ENCODE peak calls at places on chromosomes 5 and 9, in four cellular contexts. M is ecto neural progenitor cell, T is RPMI8226, H is T follicular helper cell. R is an unnamed sample.
A peak's percentile ranks its signal among the peaks of the same experiment; 100 is the strongest.

GRCh38 chr9:71490810-71491209 is 277.5 kb downstream of the CEMIP2 start:
- DNase-seq in T (peak; percentile 4), M (no peak), H (no peak), R (no peak)

GRCh38 chr9:131117111-131117761 is 8.2 kb upstream of the NUP214 start:
- DNase-seq in T (no peak), M (no peak), H (no peak), R (no peak)

GRCh38 chr9:128275198-128276007 is at the start of gene GOLGA2:
- DNase-seq in T (no peak), M (no peak), H (no peak), R (peak; percentile 66)

GRCh38 chr5:90344693-90345092 is 64.9 kb downstream of the CETN3 start:
- DNase-seq in H (no peak), M (no peak), T (no peak), R (no peak)

GRCh38 chr5:35302544-35302943 is 72.3 kb upstream of the PRLR start:
- DNase-seq in H (no peak), T (no peak), M (no peak), R (no peak)

GRCh38 chr9:5442400-5443011 is 4.8 kb upstream of the PLGRKT start:
- DNase-seq in H (no peak), M (no peak), T (peak; percentile 66), R (peak; percentile 23)

GRCh38 chr9:93127395-93127911 is 6.6 kb downstream of the NINJ1 start:
- DNase-seq in H (no peak), M (no peak), T (no peak), R (no peak)

GRCh38 chr9:123437201-123437600 is 81.2 kb downstream of the CRB2 start:
- DNase-seq in H (no peak), M (no peak), T (no peak), R (no peak)

GRCh38 chr5:74127377-74128338 is 501.7 kb downstream of the ARHGEF28 start:
- DNase-seq in M (no peak), H (no peak), T (no peak), R (no peak)

GRCh38 chr9:34374905-34375552 is 1.7 kb downstream of the MYORG start:
- DNase-seq in H (no peak), T (peak; percentile 9), M (peak; percentile 41), R (no peak)

GRCh38 chr5:140223567-140223966 is 48.6 kb downstream of the CYSTM1 start:
- DNase-seq in M (no peak), H (no peak), T (no peak), R (no peak)

GRCh38 chr5:6510132-6510531 is 61.5 kb downstream of the UBE2QL1 start:
- DNase-seq in M (no peak), H (no peak), T (no peak), R (no peak)

GRCh38 chr5:76341935-76342334 is 61.1 kb upstream of the IQGAP2 start:
- DNase-seq in T (no peak), M (no peak), H (no peak), R (no peak)

GRCh38 chr9:70120834-70121510 is 77.3 kb downstream of the MAMDC2 start:
- DNase-seq in H (no peak), M (peak; percentile 50), T (no peak), R (no peak)

GRCh38 chr9:22120595-22120994 is 111.5 kb upstream of the CDKN2B start:
- DNase-seq in H (no peak), T (no peak), M (no peak), R (no peak)

GRCh38 chr9:114250235-114250568 is 72.7 kb upstream of the ORM1 start:
- DNase-seq in M (no peak), T (no peak), H (no peak), R (no peak)

GRCh38 chr5:176776916-176777315 is 33.4 kb upstream of the UNC5A start:
- DNase-seq in H (no peak), T (no peak), M (peak; percentile 27), R (no peak)

GRCh38 chr9:95854386-95855015 is 21.0 kb upstream of the ERCC6L2 start:
- DNase-seq in M (no peak), H (no peak), T (no peak), R (no peak)

R was measured in nephron progenitor cell.